ENCODE peak calls at places on chromosome 1, in six cellular contexts. T, K, U, D, Q and I are unnamed samples.
A peak's percentile ranks its signal among the peaks of the same experiment; 100 is the strongest.

GRCh38 chr1:55477953-55478352 is 262.8 kb upstream of the USP24 start:
- DNase-seq in T (no peak), D (no peak), U (no peak), K (no peak), Q (no peak), I (no peak)

GRCh38 chr1:234109840-234110239 is 205.4 kb downstream of the SLC35F3 start:
- DNase-seq in T (no peak), D (no peak), U (no peak), Q (no peak), K (no peak), I (no peak)

GRCh38 chr1:9603766-9604753 is 15.3 kb downstream of the TMEM201 start:
- DNase-seq in K (peak; percentile 30), D (no peak), U (no peak), Q (no peak), T (no peak), I (no peak)

GRCh38 chr1:37034301-37035013 is at the start of gene GRIK3:
- DNase-seq in K (no peak), U (no peak), T (no peak), D (peak; percentile 94), Q (no peak), I (peak; percentile 25)

GRCh38 chr1:4328402-4329071 is 325.9 kb upstream of the AJAP1 start:
- DNase-seq in U (no peak), K (no peak), D (no peak), T (no peak), Q (no peak), I (no peak)

GRCh38 chr1:206579747-206580437 is 32.4 kb downstream of the EIF2D start:
- DNase-seq in Q (peak; percentile 93), U (no peak), K (peak; percentile 22), T (peak; percentile 80), D (no peak), I (peak; percentile 80)

GRCh38 chr1:914253-914890 is 9.4 kb upstream of the SAMD11 start:
- DNase-seq in U (no peak), K (no peak), Q (peak; percentile 63), D (no peak), T (no peak), I (no peak)

GRCh38 chr1:202964755-202965440 is 2.2 kb downstream of the CYB5R1 start:
- DNase-seq in T (peak; percentile 97), U (peak; percentile 74), D (peak; percentile 83), K (peak; percentile 79), Q (no peak), I (no peak)

GRCh38 chr1:17885663-17886062 is 130.5 kb downstream of the ACTL8 start:
- DNase-seq in D (no peak), K (no peak), Q (peak; percentile 29), U (no peak), T (no peak), I (no peak)

GRCh38 chr1:198523183-198523942 is 17.1 kb downstream of the ATP6V1G3 start:
- DNase-seq in T (no peak), K (no peak), U (no peak), Q (no peak), D (no peak), I (no peak)

GRCh38 chr1:167905182-167905581 is 8.8 kb downstream of the ADCY10 start:
- DNase-seq in U (peak; percentile 77), D (no peak), T (peak; percentile 65), K (peak; percentile 71), Q (no peak), I (no peak)

GRCh38 chr1:60903591-60903990 is 178.8 kb upstream of the NFIA start:
- DNase-seq in K (no peak), T (peak; percentile 96), D (no peak), Q (peak; percentile 86), U (no peak), I (no peak)

GRCh38 chr1:44416408-44416807 is 11.4 kb downstream of the RNF220 start:
- DNase-seq in T (no peak), U (no peak), D (no peak), K (no peak), Q (no peak), I (no peak)

GRCh38 chr1:24166988-24167387 is 20.1 kb downstream of the IFNLR1 start:
- DNase-seq in D (no peak), U (no peak), Q (no peak), K (no peak), T (no peak), I (no peak)

GRCh38 chr1:150793231-150793630 is 14.8 kb downstream of the CTSK start:
- DNase-seq in Q (no peak), U (no peak), D (no peak), T (no peak), K (no peak), I (no peak)

GRCh38 chr1:52055854-52056109 is 313 bp upstream of the BTF3L4 start:
- DNase-seq in U (no peak), Q (no peak), T (no peak), D (no peak), K (no peak), I (no peak)

GRCh38 chr1:66527688-66528087 is 6.3 kb upstream of the SGIP1 start:
- DNase-seq in Q (no peak), D (no peak), T (peak; percentile 38), U (no peak), K (peak; percentile 96), I (no peak)

GRCh38 chr1:62294211-62294610 is 25.0 kb downstream of the KANK4 start:
- DNase-seq in K (no peak), U (peak; percentile 41), Q (no peak), T (peak; percentile 21), D (no peak), I (no peak)

GRCh38 chr1:226401407-226402303 is 6.2 kb downstream of the PARP1 start:
- DNase-seq in D (no peak), K (no peak), U (no peak), Q (peak; percentile 36), T (no peak), I (no peak)

GRCh38 chr1:159196543-159196942 is 8.1 kb upstream of the ACKR1 start:
- DNase-seq in D (no peak), T (no peak), Q (no peak), U (peak; percentile 23), K (no peak), I (no peak)

GRCh38 chr1:224506141-224506814 is 71.7 kb upstream of the WDR26 start:
- DNase-seq in Q (no peak), D (no peak), K (peak; percentile 36), U (no peak), T (no peak), I (no peak)

GRCh38 chr1:221497051-221497450 is 244.8 kb downstream of the DUSP10 start:
- DNase-seq in K (no peak), T (no peak), U (no peak), D (no peak), Q (no peak), I (no peak)

GRCh38 chr1:212062832-212063438 is 27.4 kb downstream of the DTL start:
- DNase-seq in K (peak; percentile 57), D (peak; percentile 5), Q (no peak), U (peak; percentile 82), T (peak; percentile 46), I (no peak)

GRCh38 chr1:234114648-234115307 is 210.3 kb downstream of the SLC35F3 start:
- DNase-seq in T (peak; percentile 45), Q (no peak), D (peak; percentile 36), K (peak; percentile 59), U (peak; percentile 71), I (peak; percentile 53)

GRCh38 chr1:21852282-21853129 is 40.4 kb downstream of the LDLRAD2 start:
- DNase-seq in K (no peak), Q (no peak), U (no peak), T (no peak), D (no peak), I (peak; percentile 71)

GRCh38 chr1:200888349-200888838 is 6.3 kb upstream of the INAVA start:
- DNase-seq in T (peak; percentile 24), Q (no peak), K (no peak), U (peak; percentile 21), D (no peak), I (peak; percentile 86)

GRCh38 chr1:67683736-67684525 is 1.1 kb upstream of the GADD45A start:
- DNase-seq in K (peak; percentile 79), U (peak; percentile 69), T (peak; percentile 27), D (no peak), Q (no peak), I (peak; percentile 40)

GRCh38 chr1:24117722-24118409 is 5.9 kb upstream of the MYOM3 start:
- DNase-seq in Q (no peak), U (peak; percentile 53), T (no peak), D (no peak), K (peak; percentile 40), I (no peak)

GRCh38 chr1:15681346-15682290 is 2.5 kb upstream of the PLEKHM2 start:
- DNase-seq in T (no peak), U (peak; percentile 21), K (no peak), Q (no peak), D (no peak), I (no peak)

GRCh38 chr1:19941121-19941520 is 17.7 kb upstream of the PLA2G2E start:
- DNase-seq in U (no peak), D (no peak), K (no peak), T (no peak), Q (no peak), I (no peak)

GRCh38 chr1:193069748-193070394 is 10.5 kb downstream of the RO60 start:
- DNase-seq in T (peak; percentile 38), K (no peak), U (peak; percentile 61), Q (no peak), D (no peak), I (no peak)